ENCODE peak calls at places on chromosome 16, in four cellular contexts. F, A, E and N are unnamed samples.
A peak's percentile ranks its signal among the peaks of the same experiment; 100 is the strongest.

GRCh38 chr16:53757971-53758609 is 54.1 kb downstream of the FTO start:
- DNase-seq in F (no peak), E (no peak), A (no peak), N (no peak)

GRCh38 chr16:53836142-53836541 is 132.2 kb downstream of the FTO start:
- DNase-seq in E (no peak), A (no peak), F (no peak), N (no peak)

GRCh38 chr16:50627419-50627818 is 53.7 kb downstream of the SNX20 start:
- DNase-seq in F (peak; percentile 27), E (peak; percentile 42), A (peak; percentile 94), N (no peak)

GRCh38 chr16:67393111-67393789 is at the start of gene TPPP3:
- DNase-seq in E (peak; percentile 98), F (peak; percentile 89), A (no peak), N (peak; percentile 95)

GRCh38 chr16:70483426-70483825 is 29.0 kb downstream of the FCSK start:
- DNase-seq in A (no peak), E (no peak), F (no peak), N (no peak)

GRCh38 chr16:68408428-68408827 is 39.9 kb downstream of the SMPD3 start:
- DNase-seq in F (no peak), A (no peak), E (no peak), N (no peak)

GRCh38 chr16:17451835-17452234 is 18.9 kb downstream of the XYLT1 start:
- DNase-seq in F (no peak), A (no peak), E (no peak), N (no peak)

GRCh38 chr16:80142276-80142675 is 398.5 kb upstream of the DYNLRB2 start:
- DNase-seq in A (no peak), F (no peak), E (no peak), N (no peak)

GRCh38 chr16:143456-143855 is 5.0 kb upstream of the NPRL3 start:
- DNase-seq in A (no peak), F (no peak), E (no peak), N (no peak)

GRCh38 chr16:15403392-15403995 is 7.9 kb downstream of the MPV17L start:
- DNase-seq in A (no peak), E (no peak), F (no peak), N (no peak)

GRCh38 chr16:53680756-53681155 is 22.9 kb downstream of the RPGRIP1L start:
- DNase-seq in F (no peak), A (no peak), E (no peak), N (no peak)

GRCh38 chr16:63617990-63618763 is 1503.7 kb downstream of the CDH11 start:
- DNase-seq in A (no peak), E (no peak), F (no peak), N (no peak)

GRCh38 chr16:17578921-17579876 is 108.4 kb upstream of the XYLT1 start:
- DNase-seq in E (peak; percentile 66), F (peak; percentile 28), A (no peak), N (no peak)

GRCh38 chr16:56970934-56971767 is 9.4 kb downstream of the CETP start:
- DNase-seq in F (no peak), E (no peak), A (no peak), N (no peak)

GRCh38 chr16:22685162-22685830 is 128.7 kb upstream of the HS3ST2 start:
- DNase-seq in E (no peak), A (no peak), F (no peak), N (no peak)

GRCh38 chr16:247027-247426 is 12.4 kb downstream of the FAM234A start:
- DNase-seq in E (no peak), A (no peak), F (no peak), N (no peak)

GRCh38 chr16:69501956-69502457 is 63.8 kb upstream of the NFAT5 start:
- DNase-seq in A (no peak), E (no peak), F (no peak), N (no peak)

GRCh38 chr16:57606847-57607501 is 21.5 kb upstream of the ADGRG1 start:
- DNase-seq in F (no peak), A (no peak), E (peak; percentile 56), N (no peak)

GRCh38 chr16:79469999-79470398 is 130.5 kb downstream of the MAF start:
- DNase-seq in A (no peak), E (no peak), F (peak; percentile 48), N (no peak)

GRCh38 chr16:66604376-66605176 is at the start of gene CMTM3:
- DNase-seq in E (peak; percentile 98), F (peak; percentile 56), A (no peak), N (no peak)

GRCh38 chr16:4435668-4436067 is 10.0 kb downstream of the DNAJA3 start:
- DNase-seq in E (no peak), F (no peak), A (no peak), N (no peak)

GRCh38 chr16:80577485-80578280 is 36.9 kb downstream of the DYNLRB2 start:
- DNase-seq in A (no peak), E (no peak), F (no peak), N (no peak)

GRCh38 chr16:76277099-76278030 is at the start of gene CNTNAP4:
- DNase-seq in E (peak; percentile 51), F (no peak), A (no peak), N (no peak)

GRCh38 chr16:82675300-82675699 is 48.5 kb downstream of the CDH13 start:
- DNase-seq in E (no peak), A (no peak), F (no peak), N (no peak)

GRCh38 chr16:76729525-76729924 is 452.3 kb downstream of the CNTNAP4 start:
- DNase-seq in F (no peak), E (no peak), A (no peak), N (no peak)

GRCh38 chr16:86424968-86425367 is 85.4 kb upstream of the FOXF1 start:
- DNase-seq in E (no peak), F (no peak), A (no peak), N (no peak)

GRCh38 chr16:86429663-86430062 is 80.7 kb upstream of the FOXF1 start:
- DNase-seq in A (no peak), E (no peak), F (no peak), N (no peak)

GRCh38 chr16:86426243-86426642 is 84.1 kb upstream of the FOXF1 start:
- DNase-seq in E (no peak), F (no peak), A (no peak), N (no peak)

GRCh38 chr16:86428729-86429472 is 81.4 kb upstream of the FOXF1 start:
- DNase-seq in E (no peak), F (no peak), A (no peak), N (no peak)

DNA sequence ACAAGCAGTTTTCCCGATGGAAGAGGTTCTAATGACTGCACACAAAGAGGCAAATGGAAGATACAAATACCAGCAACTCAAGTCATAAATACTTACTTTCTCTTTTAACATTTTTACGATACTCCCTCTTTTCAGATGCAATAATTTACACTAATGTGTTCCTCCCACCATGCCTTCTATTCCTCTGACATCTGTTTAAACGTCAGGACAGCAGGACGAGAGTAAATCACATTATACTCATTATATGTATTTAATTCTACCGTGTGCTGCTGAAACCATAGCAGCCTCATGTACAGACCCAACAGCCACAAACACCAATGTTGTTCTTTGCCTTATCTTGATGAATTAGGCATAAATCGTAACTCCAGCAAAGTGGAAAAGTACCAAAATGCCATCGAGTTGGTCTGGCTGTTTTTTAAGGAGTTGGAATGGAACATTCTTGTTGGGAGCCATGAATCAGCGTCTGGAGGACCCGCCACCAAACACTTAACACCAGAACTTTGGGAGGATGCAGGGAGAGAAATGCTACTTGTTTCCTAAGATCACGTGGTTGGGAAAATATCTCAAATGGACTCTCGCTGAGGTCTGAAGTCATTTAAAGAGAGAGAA is 82.9 kb upstream of the FOXF1 start:
- DNase-seq in E (no peak), A (no peak), F (no peak), N (no peak)
- TF ChIP-seq POLR2AphosphoS5 in E (no peak), A (no peak), F (no peak), N (no peak)

GRCh38 chr16:28191364-28191985 is 20.3 kb downstream of the XPO6 start:
- DNase-seq in E (no peak), F (no peak), A (no peak), N (no peak)
- H3K4me1 ChIP-seq in E (peaks cover 59% of the 10 kb centered on the region), F (peaks cover 51% of the 10 kb centered on the region), A (peaks cover 16% of the 10 kb centered on the region), N (no peaks in the 10 kb centered on the region)

GRCh38 chr16:84648595-84649510 is 542 bp downstream of the KLHL36 start:
- DNase-seq in E (peak; percentile 79), A (no peak), F (peak; percentile 67), N (no peak)
- TF ChIP-seq POLR2AphosphoS5 in E (no peak), A (no peak), F (no peak), N (no peak)

GRCh38 chr16:9114112-9114511 is 22.7 kb downstream of the HAPSTR1 start:
- DNase-seq in F (no peak), A (no peak), E (no peak), N (no peak)

GRCh38 chr16:9114842-9115241 is 23.4 kb downstream of the HAPSTR1 start:
- DNase-seq in F (no peak), E (no peak), A (no peak), N (no peak)

GRCh38 chr16:9112844-9113186 is 21.4 kb downstream of the HAPSTR1 start:
- DNase-seq in F (no peak), E (no peak), A (no peak), N (no peak)

GRCh38 chr16:9113707-9114106 is 22.3 kb downstream of the HAPSTR1 start:
- DNase-seq in F (no peak), A (no peak), E (no peak), N (no peak)

GRCh38 chr16:9112166-9112843 is 20.9 kb downstream of the HAPSTR1 start:
- DNase-seq in A (no peak), E (no peak), F (no peak), N (no peak)
- H3K4me1 ChIP-seq in A (peaks cover 77% of the 10 kb centered on the region), E (peaks cover 46% of the 10 kb centered on the region), F (peaks cover 85% of the 10 kb centered on the region), N (peaks cover 18% of the 10 kb centered on the region)

GRCh38 chr16:2019500-2019899 is at the start of gene NPW:
- DNase-seq in F (no peak), A (no peak), E (peak; percentile 68), N (no peak)
- TF ChIP-seq POLR2AphosphoS5 in F (no peak), A (no peak), E (no peak), N (no peak)

GRCh38 chr16:46883690-46884512 is at the start of gene GPT2:
- DNase-seq in F (peak; percentile 99), E (peak; percentile 94), A (peak; percentile 97), N (peak; percentile 94)

GRCh38 chr16:46882940-46883307 is 1.2 kb upstream of the GPT2 start:
- DNase-seq in A (no peak), E (no peak), F (no peak), N (no peak)

GRCh38 chr16:46883353-46883689 is 841 bp upstream of the GPT2 start:
- DNase-seq in A (no peak), F (no peak), E (no peak), N (no peak)

GRCh38 chr16:46885960-46886763 is 2.0 kb downstream of the GPT2 start:
- DNase-seq in E (peak; percentile 41), A (no peak), F (no peak), N (no peak)

DNA sequence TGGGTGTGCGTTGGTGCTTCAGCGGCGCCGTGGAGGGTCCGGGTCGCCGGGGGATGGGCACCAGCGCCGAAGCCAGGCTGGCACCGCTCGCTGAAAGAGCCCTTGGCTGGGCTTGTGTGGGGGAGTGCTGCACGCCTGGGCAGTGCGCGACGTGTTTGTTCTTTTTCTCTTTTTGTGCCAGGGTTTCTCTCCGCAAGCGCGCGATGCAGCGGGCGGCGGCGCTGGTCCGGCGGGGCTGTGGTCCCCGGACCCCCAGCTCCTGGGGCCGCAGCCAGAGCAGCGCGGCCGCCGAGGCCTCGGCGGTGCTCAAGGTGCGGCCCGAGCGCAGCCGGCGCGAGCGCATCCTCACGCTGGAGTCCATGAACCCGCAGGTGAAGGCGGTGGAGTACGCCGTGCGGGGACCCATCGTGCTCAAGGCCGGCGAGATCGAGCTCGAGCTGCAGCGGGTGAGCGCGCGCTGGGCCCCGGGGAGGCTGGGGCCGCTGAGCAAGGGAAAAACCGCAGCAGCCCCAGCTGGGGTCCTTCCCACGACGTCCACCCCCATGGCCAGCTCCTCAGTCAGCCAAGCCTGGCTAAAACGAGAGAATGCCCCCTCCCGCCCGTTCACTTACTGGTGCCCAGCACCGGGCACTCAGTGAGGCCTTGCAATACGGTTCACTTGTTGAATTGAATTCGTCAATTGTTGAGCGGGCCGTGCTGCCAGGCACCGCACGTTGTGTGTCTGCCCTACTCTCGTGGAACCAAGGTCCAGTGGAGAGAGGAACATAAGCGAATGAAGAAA is 541 bp downstream of the GPT2 start:
- DNase-seq in A (no peak), E (peak; percentile 63), F (no peak), N (no peak)
- H3K4me1 ChIP-seq in A (peaks cover 12% of the 10 kb centered on the region), E (peaks cover 11% of the 10 kb centered on the region), F (peaks cover 18% of the 10 kb centered on the region), N (no peaks in the 10 kb centered on the region)